ENCODE peak calls at places on chromosomes 11 and 22, in eight cellular contexts. L, I, J, Q, W, N, Y and X are unnamed samples.

GRCh38 chr22:45194686-45195085 is 31.0 kb downstream of the NUP50 start:
- DNase-seq in J (no peak), L (no peak), W (peak), I (no peak), Q (no peak), Y (no peak), N (no peak), X (no peak)

GRCh38 chr11:41499429-41499828 is 40.0 kb upstream of the LRRC4C start:
- DNase-seq in J (no peak), L (no peak), I (no peak), N (no peak), Q (no peak), Y (no peak), W (no peak), X (no peak)

GRCh38 chr22:19807161-19807913 is 46.8 kb downstream of the TBX1 start:
- DNase-seq in N (no peak), Q (no peak), L (no peak), W (peak), J (no peak), I (no peak), Y (no peak), X (no peak)

GRCh38 chr11:17907046-17907445 is 105.8 kb downstream of the SERGEF start:
- DNase-seq in Q (no peak), W (no peak), J (no peak), N (no peak), L (no peak), Y (no peak), I (no peak), X (no peak)

GRCh38 chr22:20242393-20243175 is 25.5 kb downstream of the RTN4R start:
- DNase-seq in I (no peak), L (no peak), Y (no peak), J (no peak), N (peak), Q (no peak), W (peak), X (no peak)

GRCh38 chr11:3143136-3143880 is 21.8 kb downstream of the OSBPL5 start:
- DNase-seq in L (no peak), N (no peak), Y (no peak), Q (no peak), J (no peak), W (no peak), I (no peak), X (no peak)

GRCh38 chr22:21014202-21015050 is 539 bp upstream of the P2RX6 start:
- DNase-seq in W (peak), I (peak), J (peak), Y (peak), Q (peak), L (no peak), N (peak), X (peak)

GRCh38 chr22:48422900-48423480 is 1404.7 kb downstream of the BRD1 start:
- DNase-seq in W (no peak), Y (no peak), Q (no peak), N (no peak), I (no peak), J (no peak), L (no peak), X (no peak)

GRCh38 chr11:8040921-8041285 is 40.1 kb upstream of the TUB start:
- DNase-seq in W (no peak), J (no peak), Q (no peak), N (no peak), L (no peak), Y (no peak), I (no peak), X (peak)

GRCh38 chr11:2096919-2097301 is 42.3 kb downstream of the IGF2 start:
- DNase-seq in J (no peak), I (no peak), N (peak), Q (no peak), W (peak), Y (no peak), L (no peak), X (no peak)

GRCh38 chr11:93113824-93114223 is 84.0 kb downstream of the SLC36A4 start:
- DNase-seq in Y (no peak), W (peak), J (no peak), I (no peak), Q (no peak), L (no peak), N (no peak), X (no peak)

GRCh38 chr11:64777449-64778222 is 706 bp downstream of the SF1 start:
- DNase-seq in Q (peak), W (peak), I (peak), N (peak), J (peak), Y (peak), L (peak), X (peak)

GRCh38 chr11:32421992-32422391 is 13.3 kb downstream of the WT1 start:
- DNase-seq in L (no peak), N (no peak), W (no peak), Y (no peak), Q (no peak), J (no peak), I (no peak), X (no peak)